ENCODE peak calls at places on chromosomes 2 and 18, in nine cellular contexts. X is brain microvascular endothelial cell, J is LNCaP clone FGC, H is fibroblast of pulmonary artery, N is AG10803, A is astrocyte of the spinal cord, L is PC-9, Q is astrocyte, F is esophagus squamous epithelium. Y is an unnamed sample.
A peak's percentile ranks its signal among the peaks of the same experiment; 100 is the strongest.

GRCh38 chr18:48959921-48960920 is 9.5 kb upstream of the SMAD7 start:
- DNase-seq in X (peak; percentile 78), J (no peak), H (peak; percentile 58), N (peak; percentile 56), A (no peak), L (peak; percentile 65), Q (peak; percentile 70), F (no peak), Y (no peak)

GRCh38 chr2:236673126-236673822 is 103.6 kb downstream of the ACKR3 start:
- DNase-seq in X (no peak), J (no peak), H (no peak), N (no peak), A (no peak), L (no peak), Q (no peak), F (no peak), Y (no peak)

GRCh38 chr2:146135245-146135644 is 1615.3 kb upstream of the ZEB2 start:
- DNase-seq in X (no peak), J (no peak), H (no peak), N (no peak), A (no peak), L (no peak), Q (no peak), F (no peak), Y (peak; percentile 76)

GRCh38 chr2:47028846-47029560 is 113.4 kb upstream of the MCFD2 start:
- DNase-seq in X (no peak), J (no peak), H (no peak), N (no peak), A (no peak), L (peak; percentile 97), Q (no peak), F (no peak), Y (no peak)

GRCh38 chr2:151063271-151063670 is 198.4 kb downstream of the RBM43 start:
- DNase-seq in X (peak; percentile 66), J (no peak), H (peak; percentile 89), N (peak; percentile 88), A (peak; percentile 30), L (no peak), Q (peak; percentile 75), F (no peak), Y (peak; percentile 75)

GRCh38 chr2:220104871-220105351 is 477.5 kb downstream of the SLC4A3 start:
- DNase-seq in X (peak; percentile 89), J (no peak), H (peak; percentile 87), N (peak; percentile 84), A (peak; percentile 82), L (no peak), Q (peak; percentile 89), F (no peak), Y (peak; percentile 83)

GRCh38 chr2:173150087-173150486 is 74.4 kb downstream of the MAP3K20 start:
- DNase-seq in X (peak; percentile 41), J (no peak), H (no peak), N (peak; percentile 79), A (peak; percentile 65), L (no peak), Q (peak; percentile 86), F (no peak), Y (no peak)

GRCh38 chr2:26251893-26252292 is 7.2 kb downstream of the HADHB start:
- DNase-seq in X (no peak), J (no peak), H (peak; percentile 37), N (peak; percentile 23), A (no peak), L (no peak), Q (peak; percentile 29), F (no peak), Y (no peak)

GRCh38 chr2:171814883-171815282 is 79.2 kb downstream of the SLC25A12 start:
- DNase-seq in X (no peak), J (no peak), H (no peak), N (no peak), A (no peak), L (no peak), Q (no peak), F (no peak), Y (no peak)

GRCh38 chr2:182833084-182833483 is 33.4 kb downstream of the FRZB start:
- DNase-seq in X (no peak), J (no peak), H (no peak), N (no peak), A (no peak), L (no peak), Q (no peak), F (no peak), Y (no peak)

GRCh38 chr18:1806884-1807615 is 764.3 kb downstream of the METTL4 start:
- DNase-seq in X (no peak), J (no peak), H (no peak), N (no peak), A (no peak), L (no peak), Q (no peak), F (no peak), Y (no peak)
- TF ChIP-seq CTCF in X (no peak), J (no peak), H (no peak), N (no peak), A (no peak), L (peak; percentile 36), Q (no peak), F (no peak), Y (no peak)

GRCh38 chr2:196145256-196145655 is 26.1 kb downstream of the STK17B start:
- DNase-seq in X (no peak), J (no peak), H (no peak), N (no peak), A (no peak), L (no peak), Q (peak; percentile 37), F (no peak), Y (no peak)
- H3K4me3 ChIP-seq in X (no peak overlapping the region), J (no peak overlapping the region), H (no peak overlapping the region), N (no peak overlapping the region), A (no peak overlapping the region), L (no peak overlapping the region), Q (no peak overlapping the region), F (no peak overlapping the region), Y (no peak overlapping the region)

GRCh38 chr2:240640939-240641338 is 15.7 kb downstream of the GPR35 start:
- DNase-seq in X (no peak), J (no peak), H (peak; percentile 21), N (peak; percentile 21), A (no peak), L (no peak), Q (no peak), F (no peak), Y (no peak)
- TF ChIP-seq CTCF in X (peak; percentile 57), J (peak; percentile 91), H (peak; percentile 30), N (peak; percentile 44), A (peak; percentile 35), L (peak; percentile 62), Q (no peak), F (no peak), Y (no peak)

GRCh38 chr2:176136375-176137248 is 7.1 kb downstream of the HOXD8 start:
- DNase-seq in X (no peak), J (no peak), H (no peak), N (peak; percentile 85), A (no peak), L (no peak), Q (no peak), F (no peak), Y (peak; percentile 14)
- H3K4me3 ChIP-seq in X (peak overlapping the region; percentile 22), J (peak overlapping the region; percentile 9), H (peak overlapping the region; percentile 28), N (peak overlapping the region; percentile 80), A (peak overlapping the region; percentile 57), L (no peak overlapping the region), Q (peak overlapping the region; percentile 31), F (peak overlapping the region; percentile 27), Y (no peak overlapping the region)

DNA sequence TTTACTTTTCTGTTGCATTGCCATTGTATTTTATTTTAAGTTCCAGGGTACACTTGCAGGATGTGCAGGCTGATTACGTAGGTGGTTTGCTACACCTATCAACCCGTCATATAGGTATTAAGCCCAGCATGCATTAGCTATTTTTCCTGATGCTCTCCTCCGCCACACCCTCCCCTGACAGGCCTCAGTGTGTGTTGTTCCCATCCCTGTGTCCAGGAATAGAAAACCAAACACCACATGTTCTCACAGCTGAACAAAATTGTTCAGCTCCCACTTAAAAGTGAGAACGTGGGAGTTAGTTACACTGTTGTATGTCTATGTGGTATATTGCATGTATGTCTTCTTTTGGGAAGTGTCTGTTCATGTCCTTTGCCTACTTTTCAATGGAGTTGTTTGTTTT is 1631.7 kb downstream of the DPP10 start:
- DNase-seq in X (no peak), J (no peak), H (no peak), N (no peak), A (no peak), L (no peak), Q (no peak), F (no peak), Y (no peak)
- TF ChIP-seq CTCF in X (no peak), J (no peak), H (no peak), N (no peak), A (no peak), L (no peak), Q (no peak), F (no peak), Y (no peak)

GRCh38 chr2:42359304-42359749 is 1.7 kb downstream of the COX7A2L start:
- DNase-seq in X (no peak), J (no peak), H (no peak), N (peak; percentile 54), A (no peak), L (no peak), Q (no peak), F (no peak), Y (no peak)
- H3K4me3 ChIP-seq in X (peak overlapping the region; percentile 100), J (peak overlapping the region; percentile 65), H (peak overlapping the region; percentile 97), N (peak overlapping the region; percentile 98), A (peak overlapping the region; percentile 83), L (peak overlapping the region; percentile 89), Q (peak overlapping the region; percentile 99), F (peak overlapping the region; percentile 95), Y (peak overlapping the region; percentile 99)

GRCh38 chr2:212520340-212520739 is 18.3 kb downstream of the ERBB4 start:
- DNase-seq in X (peak; percentile 20), J (no peak), H (peak; percentile 16), N (peak; percentile 16), A (no peak), L (no peak), Q (no peak), F (no peak), Y (peak; percentile 32)
- TF ChIP-seq CTCF in X (peak; percentile 46), J (peak; percentile 65), H (peak; percentile 16), N (peak; percentile 55), A (peak; percentile 20), L (peak; percentile 39), Q (peak; percentile 8), F (no peak), Y (peak; percentile 51)